ENCODE peak calls at places on chromosomes 13 and 19, in nine cellular contexts. D is PC-3; Q is T-helper 17 cell; K is Caco-2; Y is activated CD4-positive, alpha-beta T cell treated with anti-CD3 and anti-CD28 coated beads for 4 hours; Z is HS-27A; T is HEK293T; F is mucosa of descending colon; H is BE2C. L is an unnamed sample.

GRCh38 chr19:5913739-5914357 is at the start of gene CAPS:
- DNase-seq in D (peak), Q (no peak), K (no peak), Y (no peak), Z (no peak), T (no peak), F (peak), H (peak), L (no peak)

GRCh38 chr19:17491287-17491686 is 20.2 kb upstream of the PGLS start:
- DNase-seq in D (no peak), Q (no peak), K (no peak), Y (no peak), Z (no peak), T (no peak), F (no peak), H (no peak), L (no peak)

GRCh38 chr19:33429891-33430673 is 56.6 kb downstream of the CEBPG start:
- DNase-seq in D (no peak), Q (peak), K (no peak), Y (no peak), Z (no peak), T (no peak), F (peak), H (no peak), L (no peak)

GRCh38 chr13:34750078-34750703 is 191.9 kb upstream of the NBEA start:
- DNase-seq in D (no peak), Q (no peak), K (no peak), Y (no peak), Z (no peak), T (no peak), F (peak), H (peak), L (no peak)

GRCh38 chr19:41249707-41250423 is 14.3 kb upstream of the HNRNPUL1 start:
- DNase-seq in D (peak), Q (no peak), K (peak), Y (no peak), Z (no peak), T (no peak), F (peak), H (no peak), L (no peak)

GRCh38 chr13:100203696-100204367 is 114.9 kb downstream of the PCCA start:
- DNase-seq in D (peak), Q (no peak), K (no peak), Y (no peak), Z (no peak), T (no peak), F (no peak), H (no peak), L (no peak)

GRCh38 chr13:40204246-40204645 is 462.2 kb downstream of the FOXO1 start:
- DNase-seq in D (no peak), Q (no peak), K (no peak), Y (no peak), Z (no peak), T (no peak), F (no peak), H (no peak), L (no peak)

GRCh38 chr13:32734511-32734910 is 148.3 kb downstream of the PDS5B start:
- DNase-seq in D (peak), Q (no peak), K (no peak), Y (no peak), Z (peak), T (peak), F (no peak), H (peak), L (no peak)

GRCh38 chr13:49256841-49257240 is 9.1 kb downstream of the CDADC1 start:
- DNase-seq in D (no peak), Q (no peak), K (no peak), Y (no peak), Z (no peak), T (no peak), F (no peak), H (no peak), L (no peak)

GRCh38 chr19:39553082-39553652 is 13.2 kb upstream of the EID2 start:
- DNase-seq in D (no peak), Q (no peak), K (no peak), Y (no peak), Z (no peak), T (no peak), F (no peak), H (no peak), L (no peak)

GRCh38 chr13:71852082-71852481 is 14.9 kb downstream of the DACH1 start:
- DNase-seq in D (no peak), Q (no peak), K (no peak), Y (no peak), Z (no peak), T (no peak), F (no peak), H (peak), L (no peak)

GRCh38 chr13:106700007-106700950 is 132.3 kb upstream of the ARGLU1 start:
- DNase-seq in D (peak), Q (no peak), K (no peak), Y (no peak), Z (no peak), T (no peak), F (no peak), H (no peak), L (no peak)

GRCh38 chr13:34863360-34864135 is 78.5 kb upstream of the NBEA start:
- DNase-seq in D (peak), Q (no peak), K (peak), Y (no peak), Z (peak), T (peak), F (no peak), H (no peak), L (no peak)

GRCh38 chr13:30864352-30865130 is 41.5 kb upstream of the MEDAG start:
- DNase-seq in D (no peak), Q (no peak), K (no peak), Y (no peak), Z (no peak), T (no peak), F (no peak), H (no peak), L (no peak)

GRCh38 chr19:45505151-45505995 is 1.9 kb upstream of the VASP start:
- DNase-seq in D (no peak), Q (no peak), K (no peak), Y (no peak), Z (no peak), T (no peak), F (no peak), H (no peak), L (no peak)

GRCh38 chr13:108342369-108343289 is 73.1 kb downstream of the TNFSF13B start:
- DNase-seq in D (peak), Q (no peak), K (no peak), Y (peak), Z (no peak), T (no peak), F (no peak), H (no peak), L (no peak)

GRCh38 chr19:39508629-39509028 is 6.3 kb upstream of the SELENOV start:
- DNase-seq in D (no peak), Q (no peak), K (no peak), Y (no peak), Z (no peak), T (no peak), F (no peak), H (no peak), L (no peak)

GRCh38 chr19:32223595-32224370 is 121.6 kb upstream of the ZNF507 start:
- DNase-seq in D (no peak), Q (no peak), K (no peak), Y (no peak), Z (no peak), T (no peak), F (no peak), H (no peak), L (no peak)

GRCh38 chr13:46571941-46572340 is 19.0 kb downstream of the LRCH1 start:
- DNase-seq in D (no peak), Q (no peak), K (no peak), Y (no peak), Z (no peak), T (no peak), F (no peak), H (no peak), L (no peak)

GRCh38 chr19:1066748-1067340 is at the start of gene ARHGAP45:
- DNase-seq in D (peak), Q (peak), K (no peak), Y (peak), Z (no peak), T (peak), F (peak), H (no peak), L (no peak)

GRCh38 chr13:31930490-31930889 is 101.1 kb upstream of the FRY start:
- DNase-seq in D (no peak), Q (no peak), K (no peak), Y (no peak), Z (no peak), T (no peak), F (no peak), H (no peak), L (no peak)

GRCh38 chr19:7413629-7414028 is 64.9 kb downstream of the ARHGEF18 start:
- DNase-seq in D (no peak), Q (no peak), K (no peak), Y (no peak), Z (no peak), T (no peak), F (no peak), H (no peak), L (no peak)

GRCh38 chr19:45177817-45178261 is at the start of gene TRAPPC6A:
- DNase-seq in D (peak), Q (no peak), K (no peak), Y (no peak), Z (peak), T (no peak), F (no peak), H (no peak), L (no peak)

GRCh38 chr13:19955873-19956559 is 2.5 kb upstream of the ZMYM2 start:
- DNase-seq in D (no peak), Q (no peak), K (no peak), Y (no peak), Z (no peak), T (no peak), F (no peak), H (no peak), L (no peak)

GRCh38 chr13:34959489-34959888 is 17.4 kb downstream of the NBEA start:
- DNase-seq in D (no peak), Q (no peak), K (no peak), Y (no peak), Z (no peak), T (no peak), F (no peak), H (no peak), L (no peak)

GRCh38 chr13:40152145-40152544 is 496.7 kb downstream of the COG6 start:
- DNase-seq in D (peak), Q (no peak), K (no peak), Y (no peak), Z (peak), T (no peak), F (no peak), H (no peak), L (no peak)

GRCh38 chr19:1254081-1254527 is 5.7 kb downstream of the MIDN start:
- DNase-seq in D (no peak), Q (no peak), K (no peak), Y (no peak), Z (no peak), T (no peak), F (peak), H (no peak), L (no peak)

GRCh38 chr19:47491358-47492136 is 7.5 kb upstream of the KPTN start:
- DNase-seq in D (no peak), Q (no peak), K (no peak), Y (no peak), Z (no peak), T (no peak), F (no peak), H (no peak), L (no peak)

GRCh38 chr13:91185294-91185863 is 162.1 kb upstream of the MIR17HG start:
- DNase-seq in D (peak), Q (no peak), K (peak), Y (no peak), Z (no peak), T (peak), F (no peak), H (no peak), L (no peak)

GRCh38 chr13:40629678-40630384 is 36.6 kb downstream of the FOXO1 start:
- DNase-seq in D (no peak), Q (no peak), K (no peak), Y (no peak), Z (no peak), T (no peak), F (no peak), H (no peak), L (no peak)

GRCh38 chr13:42883142-42883541 is 101.8 kb downstream of the FAM216B start:
- DNase-seq in D (no peak), Q (no peak), K (no peak), Y (no peak), Z (no peak), T (no peak), F (no peak), H (no peak), L (no peak)

GRCh38 chr19:4662020-4662695 is 8.0 kb downstream of the MYDGF start:
- DNase-seq in D (no peak), Q (no peak), K (no peak), Y (no peak), Z (no peak), T (no peak), F (no peak), H (no peak), L (no peak)

GRCh38 chr13:101453784-101454201 is 1.3 kb downstream of the ITGBL1 start:
- DNase-seq in D (peak), Q (no peak), K (no peak), Y (no peak), Z (no peak), T (no peak), F (peak), H (no peak), L (no peak)

GRCh38 chr13:85657942-85658341 is 141.3 kb downstream of the SLITRK6 start:
- DNase-seq in D (no peak), Q (no peak), K (no peak), Y (no peak), Z (no peak), T (no peak), F (no peak), H (no peak), L (no peak)

GRCh38 chr13:99572921-99573320 is 71.6 kb downstream of the TM9SF2 start:
- DNase-seq in D (no peak), Q (no peak), K (no peak), Y (no peak), Z (no peak), T (no peak), F (no peak), H (no peak), L (no peak)

GRCh38 chr19:45972944-45973525 is 630 bp downstream of the NOVA2 start:
- DNase-seq in D (no peak), Q (no peak), K (peak), Y (no peak), Z (no peak), T (no peak), F (no peak), H (no peak), L (no peak)

GRCh38 chr13:65966991-65967451 is 1263.1 kb downstream of the PCDH9 start:
- DNase-seq in D (peak), Q (no peak), K (peak), Y (no peak), Z (peak), T (peak), F (no peak), H (peak), L (no peak)

L was measured in progenitor cell of endocrine pancreas.